ENCODE peak calls at places on chromosome 10, in ten cellular contexts. One of them, this sample, is unnamed. For H3K27me3, the result is how much of the 10 kb centered on the place peaks cover.

GRCh38 chr10:122510326-122510725 is 49.0 kb downstream of the HTRA1 start:
- DNase-seq in ovary: no peak
- DNase-seq in IMR-90: no peak
- DNase-seq in stomach: no peak
- DNase-seq in right lobe of liver: no peak
- DNase-seq in prostate gland: peak
- DNase-seq in transverse colon: no peak
- DNase-seq in K562: no peak
- DNase-seq in breast epithelium: peak
- DNase-seq in thyroid gland: no peak
- DNase-seq in this sample: no peak

GRCh38 chr10:86213148-86213547 is 153.4 kb downstream of the GRID1 start:
- DNase-seq in ovary: no peak
- DNase-seq in IMR-90: no peak
- DNase-seq in stomach: no peak
- DNase-seq in right lobe of liver: peak
- DNase-seq in prostate gland: no peak
- DNase-seq in transverse colon: no peak
- DNase-seq in K562: no peak
- DNase-seq in breast epithelium: no peak
- DNase-seq in thyroid gland: no peak
- DNase-seq in this sample: no peak

GRCh38 chr10:26556756-26557640 is 118.9 kb downstream of the APBB1IP start:
- DNase-seq in ovary: no peak
- DNase-seq in IMR-90: peak
- DNase-seq in stomach: no peak
- DNase-seq in right lobe of liver: no peak
- DNase-seq in prostate gland: no peak
- DNase-seq in transverse colon: no peak
- DNase-seq in K562: peak
- DNase-seq in breast epithelium: no peak
- DNase-seq in thyroid gland: peak
- DNase-seq in this sample: peak

GRCh38 chr10:47253651-47254375 is 46.2 kb upstream of the GDF10 start:
- DNase-seq in ovary: no peak
- DNase-seq in IMR-90: peak
- DNase-seq in stomach: no peak
- DNase-seq in right lobe of liver: no peak
- DNase-seq in prostate gland: no peak
- DNase-seq in transverse colon: peak
- DNase-seq in K562: no peak
- DNase-seq in breast epithelium: peak
- DNase-seq in thyroid gland: peak
- DNase-seq in this sample: peak

GRCh38 chr10:24034571-24034970 is 174.4 kb upstream of the KIAA1217 start:
- DNase-seq in ovary: no peak
- DNase-seq in IMR-90: no peak
- DNase-seq in stomach: no peak
- DNase-seq in right lobe of liver: no peak
- DNase-seq in prostate gland: no peak
- DNase-seq in transverse colon: no peak
- DNase-seq in K562: no peak
- DNase-seq in breast epithelium: no peak
- DNase-seq in thyroid gland: peak
- DNase-seq in this sample: peak

GRCh38 chr10:49649294-49649693 is 30.2 kb upstream of the C10orf53 start:
- DNase-seq in ovary: no peak
- DNase-seq in IMR-90: no peak
- DNase-seq in stomach: peak
- DNase-seq in right lobe of liver: no peak
- DNase-seq in prostate gland: no peak
- DNase-seq in transverse colon: no peak
- DNase-seq in K562: no peak
- DNase-seq in breast epithelium: no peak
- DNase-seq in thyroid gland: no peak
- DNase-seq in this sample: no peak

GRCh38 chr10:70115948-70116682 is 16.5 kb downstream of the AIFM2 start:
- DNase-seq in ovary: peak
- DNase-seq in IMR-90: peak
- DNase-seq in stomach: peak
- DNase-seq in right lobe of liver: no peak
- DNase-seq in prostate gland: peak
- DNase-seq in transverse colon: peak
- DNase-seq in K562: peak
- DNase-seq in breast epithelium: peak
- DNase-seq in thyroid gland: peak
- DNase-seq in this sample: peak

GRCh38 chr10:107814865-107815487 is 650.5 kb upstream of the SORCS1 start:
- DNase-seq in ovary: no peak
- DNase-seq in IMR-90: peak
- DNase-seq in stomach: peak
- DNase-seq in right lobe of liver: no peak
- DNase-seq in prostate gland: no peak
- DNase-seq in transverse colon: peak
- DNase-seq in K562: no peak
- DNase-seq in breast epithelium: no peak
- DNase-seq in thyroid gland: peak
- DNase-seq in this sample: peak

GRCh38 chr10:48506147-48506917 is 98.5 kb downstream of the ARHGAP22 start:
- DNase-seq in ovary: peak
- DNase-seq in IMR-90: peak
- DNase-seq in stomach: peak
- DNase-seq in right lobe of liver: no peak
- DNase-seq in prostate gland: no peak
- DNase-seq in transverse colon: no peak
- DNase-seq in K562: peak
- DNase-seq in breast epithelium: no peak
- DNase-seq in thyroid gland: peak
- DNase-seq in this sample: no peak

GRCh38 chr10:103839867-103840746 is 15.3 kb downstream of the SH3PXD2A start:
- DNase-seq in ovary: no peak
- DNase-seq in IMR-90: no peak
- DNase-seq in stomach: peak
- DNase-seq in right lobe of liver: no peak
- DNase-seq in prostate gland: no peak
- DNase-seq in transverse colon: peak
- DNase-seq in K562: no peak
- DNase-seq in breast epithelium: no peak
- DNase-seq in thyroid gland: peak
- DNase-seq in this sample: peak

GRCh38 chr10:6279540-6280267 is 77.0 kb downstream of the PFKFB3 start:
- DNase-seq in ovary: no peak
- DNase-seq in IMR-90: peak
- DNase-seq in stomach: peak
- DNase-seq in right lobe of liver: peak
- DNase-seq in prostate gland: no peak
- DNase-seq in transverse colon: no peak
- DNase-seq in K562: peak
- DNase-seq in breast epithelium: no peak
- DNase-seq in thyroid gland: no peak
- DNase-seq in this sample: peak

GRCh38 chr10:80357000-80357803 is 621 bp downstream of the DYDC2 start:
- DNase-seq in ovary: peak
- DNase-seq in IMR-90: no peak
- DNase-seq in stomach: no peak
- DNase-seq in right lobe of liver: peak
- DNase-seq in prostate gland: no peak
- DNase-seq in transverse colon: peak
- DNase-seq in K562: no peak
- DNase-seq in breast epithelium: no peak
- DNase-seq in thyroid gland: peak
- DNase-seq in this sample: peak

GRCh38 chr10:80356563-80356999 is at the start of the genes DYDC1 and DYDC2:
- DNase-seq in ovary: peak
- DNase-seq in IMR-90: no peak
- DNase-seq in stomach: peak
- DNase-seq in right lobe of liver: peak
- DNase-seq in prostate gland: peak
- DNase-seq in transverse colon: peak
- DNase-seq in K562: no peak
- DNase-seq in breast epithelium: peak
- DNase-seq in thyroid gland: peak
- DNase-seq in this sample: peak

GRCh38 chr10:80351220-80351619 is 5.3 kb downstream of the DYDC1 start:
- DNase-seq in ovary: no peak
- DNase-seq in IMR-90: no peak
- DNase-seq in stomach: no peak
- DNase-seq in right lobe of liver: no peak
- DNase-seq in prostate gland: no peak
- DNase-seq in transverse colon: no peak
- DNase-seq in K562: no peak
- DNase-seq in breast epithelium: no peak
- DNase-seq in thyroid gland: no peak
- DNase-seq in this sample: no peak
- TF ChIP-seq POLR2A in ovary: no peak
- TF ChIP-seq POLR2A in IMR-90: no peak
- TF ChIP-seq POLR2A in stomach: no peak
- TF ChIP-seq POLR2A in right lobe of liver: no peak
- TF ChIP-seq POLR2A in prostate gland: no peak
- TF ChIP-seq POLR2A in transverse colon: no peak
- TF ChIP-seq POLR2A in K562: no peak
- TF ChIP-seq POLR2A in breast epithelium: no peak
- TF ChIP-seq POLR2A in thyroid gland: no peak
- TF ChIP-seq POLR2A in this sample: no peak

GRCh38 chr10:96902117-96902516 is 70.0 kb downstream of the LCOR start:
- DNase-seq in ovary: no peak
- DNase-seq in IMR-90: no peak
- DNase-seq in stomach: no peak
- DNase-seq in right lobe of liver: no peak
- DNase-seq in prostate gland: no peak
- DNase-seq in transverse colon: no peak
- DNase-seq in K562: no peak
- DNase-seq in breast epithelium: no peak
- DNase-seq in thyroid gland: no peak
- DNase-seq in this sample: no peak
- H3K27me3 ChIP-seq in ovary: under half
- H3K27me3 ChIP-seq in IMR-90: under half
- H3K27me3 ChIP-seq in stomach: under half
- H3K27me3 ChIP-seq in right lobe of liver: under half
- H3K27me3 ChIP-seq in prostate gland: under half
- H3K27me3 ChIP-seq in transverse colon: under half
- H3K27me3 ChIP-seq in K562: under half
- H3K27me3 ChIP-seq in breast epithelium: under half
- H3K27me3 ChIP-seq in thyroid gland: under half
- H3K27me3 ChIP-seq in this sample: under half

DNA sequence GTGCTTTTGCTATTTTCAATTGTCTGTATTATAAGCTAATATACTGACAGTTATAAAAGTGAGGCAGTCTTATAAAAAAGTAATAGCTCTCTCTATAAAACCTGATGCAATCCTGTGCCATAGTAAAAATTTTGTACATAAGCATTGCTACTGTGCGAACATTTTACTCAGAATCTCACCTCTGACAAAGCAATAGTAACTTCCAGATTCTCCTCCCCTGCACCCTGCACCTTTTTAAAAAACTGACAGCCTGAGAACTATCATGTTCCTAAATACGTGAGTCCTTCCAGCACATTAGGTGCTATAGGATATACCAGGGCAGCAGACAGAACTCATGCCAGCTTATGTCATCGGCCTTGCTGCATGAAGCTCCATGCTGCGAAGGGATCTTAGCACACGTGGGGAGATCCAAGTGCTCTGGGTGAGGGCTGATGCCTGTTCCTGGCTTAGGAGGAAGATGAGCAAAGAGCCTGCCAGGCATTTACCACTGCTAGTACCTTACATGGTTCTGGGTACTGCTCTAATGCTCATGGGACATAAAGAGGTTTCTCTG is 43.3 kb downstream of the SVIL start:
- DNase-seq in ovary: no peak
- DNase-seq in IMR-90: no peak
- DNase-seq in stomach: no peak
- DNase-seq in right lobe of liver: no peak
- DNase-seq in prostate gland: peak
- DNase-seq in transverse colon: no peak
- DNase-seq in K562: no peak
- DNase-seq in breast epithelium: no peak
- DNase-seq in thyroid gland: no peak
- DNase-seq in this sample: no peak
- H3K27ac ChIP-seq in ovary: no peak
- H3K27ac ChIP-seq in IMR-90: no peak
- H3K27ac ChIP-seq in stomach: no peak
- H3K27ac ChIP-seq in right lobe of liver: no peak
- H3K27ac ChIP-seq in prostate gland: peak
- H3K27ac ChIP-seq in transverse colon: peak
- H3K27ac ChIP-seq in K562: no peak
- H3K27ac ChIP-seq in breast epithelium: peak
- H3K27ac ChIP-seq in thyroid gland: peak
- H3K27ac ChIP-seq in this sample: peak

GRCh38 chr10:126245501-126245900 is 142.8 kb downstream of the ADAM12 start:
- DNase-seq in ovary: no peak
- DNase-seq in IMR-90: no peak
- DNase-seq in stomach: no peak
- DNase-seq in right lobe of liver: no peak
- DNase-seq in prostate gland: no peak
- DNase-seq in transverse colon: no peak
- DNase-seq in K562: no peak
- DNase-seq in breast epithelium: no peak
- DNase-seq in thyroid gland: no peak
- DNase-seq in this sample: no peak

GRCh38 chr10:126243306-126243705 is 145.0 kb downstream of the ADAM12 start:
- DNase-seq in ovary: no peak
- DNase-seq in IMR-90: peak
- DNase-seq in stomach: no peak
- DNase-seq in right lobe of liver: no peak
- DNase-seq in prostate gland: no peak
- DNase-seq in transverse colon: no peak
- DNase-seq in K562: no peak
- DNase-seq in breast epithelium: no peak
- DNase-seq in thyroid gland: no peak
- DNase-seq in this sample: no peak

GRCh38 chr10:126242352-126243260 is 145.7 kb downstream of the ADAM12 start:
- DNase-seq in ovary: peak
- DNase-seq in IMR-90: peak
- DNase-seq in stomach: no peak
- DNase-seq in right lobe of liver: no peak
- DNase-seq in prostate gland: peak
- DNase-seq in transverse colon: no peak
- DNase-seq in K562: no peak
- DNase-seq in breast epithelium: no peak
- DNase-seq in thyroid gland: no peak
- DNase-seq in this sample: peak

GRCh38 chr10:126240483-126240882 is 147.8 kb downstream of the ADAM12 start:
- DNase-seq in ovary: no peak
- DNase-seq in IMR-90: no peak
- DNase-seq in stomach: no peak
- DNase-seq in right lobe of liver: no peak
- DNase-seq in prostate gland: no peak
- DNase-seq in transverse colon: no peak
- DNase-seq in K562: no peak
- DNase-seq in breast epithelium: no peak
- DNase-seq in thyroid gland: peak
- DNase-seq in this sample: no peak

DNA sequence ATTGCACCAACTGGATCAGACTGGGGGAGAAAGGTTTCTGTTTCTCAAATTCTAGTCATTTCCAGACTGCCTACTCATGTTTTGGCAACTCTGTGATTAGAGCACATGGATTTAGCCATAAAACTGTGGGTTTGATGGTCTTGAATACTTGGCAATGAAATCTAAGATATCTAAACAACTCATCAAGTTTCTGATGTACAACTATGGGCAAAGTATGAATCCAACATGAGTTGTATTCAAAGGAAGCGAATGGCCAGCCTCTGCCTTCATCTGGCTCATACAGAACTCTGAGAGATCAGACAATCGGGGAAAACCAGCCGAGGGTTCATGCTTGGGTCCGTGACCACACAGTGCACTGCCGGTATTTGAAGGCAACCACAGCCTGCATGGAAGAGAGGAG is 144.3 kb downstream of the ADAM12 start:
- DNase-seq in ovary: no peak
- DNase-seq in IMR-90: peak
- DNase-seq in stomach: no peak
- DNase-seq in right lobe of liver: no peak
- DNase-seq in prostate gland: no peak
- DNase-seq in transverse colon: no peak
- DNase-seq in K562: no peak
- DNase-seq in breast epithelium: no peak
- DNase-seq in thyroid gland: no peak
- DNase-seq in this sample: no peak
- TF ChIP-seq POLR2A in ovary: no peak
- TF ChIP-seq POLR2A in IMR-90: no peak
- TF ChIP-seq POLR2A in stomach: no peak
- TF ChIP-seq POLR2A in right lobe of liver: no peak
- TF ChIP-seq POLR2A in prostate gland: no peak
- TF ChIP-seq POLR2A in transverse colon: no peak
- TF ChIP-seq POLR2A in K562: no peak
- TF ChIP-seq POLR2A in breast epithelium: no peak
- TF ChIP-seq POLR2A in thyroid gland: no peak
- TF ChIP-seq POLR2A in this sample: no peak

This sample was measured in body of pancreas.